ENCODE peak calls at places on chromosomes 13 and 19, in ten cellular contexts. J is stomach, M is adrenal gland, K is upper lobe of left lung, A is testis, N is endothelial cell of umbilical vein, B is erythroblast, U is H54, Q is transverse colon, Z is lower leg skin. O is an unnamed sample.

GRCh38 chr13:66835040-66835628 is 395.0 kb downstream of the PCDH9 start:
- DNase-seq in U (no peak), Q (peak; percentile 18), J (peak; percentile 38), K (no peak), A (peak; percentile 58), N (peak; percentile 63), B (no peak), Z (peak; percentile 85), M (peak; percentile 66), O (peak; percentile 86)

GRCh38 chr19:47891923-47892666 is 6.0 kb upstream of the SULT2A1 start:
- DNase-seq in K (no peak), M (peak; percentile 80), A (peak; percentile 89), Q (no peak), J (peak; percentile 41), N (peak; percentile 45), B (peak; percentile 30), Z (peak; percentile 36), U (no peak), O (no peak)

GRCh38 chr13:112770504-112770903 is 80.7 kb downstream of the ATP11A start:
- DNase-seq in A (no peak), J (no peak), Q (no peak), Z (no peak), B (no peak), M (no peak), K (no peak), N (no peak), U (no peak), O (no peak)

GRCh38 chr13:93775507-93776108 is 549.0 kb downstream of the GPC6 start:
- DNase-seq in A (no peak), J (no peak), Z (no peak), K (no peak), M (no peak), U (no peak), N (no peak), B (no peak), Q (no peak), O (no peak)

GRCh38 chr13:28719227-28719562 is 425 bp upstream of the SLC46A3 start:
- DNase-seq in N (no peak), Z (no peak), A (no peak), J (no peak), Q (no peak), K (no peak), U (no peak), M (no peak), B (no peak), O (no peak)

GRCh38 chr13:27960362-27961226 is 8.5 kb downstream of the CDX2 start:
- DNase-seq in M (no peak), K (peak; percentile 93), A (peak; percentile 62), Q (peak; percentile 88), N (no peak), J (peak; percentile 81), B (peak; percentile 41), Z (peak; percentile 84), U (peak; percentile 36), O (no peak)

GRCh38 chr19:40585677-40586422 is 9.2 kb downstream of the SHKBP1 start:
- DNase-seq in Z (no peak), B (no peak), J (no peak), M (no peak), A (no peak), Q (no peak), K (no peak), N (peak; percentile 64), U (no peak), O (no peak)

GRCh38 chr13:59269476-59269875 is 894.3 kb downstream of the DIAPH3 start:
- DNase-seq in M (no peak), Z (no peak), J (no peak), Q (no peak), N (no peak), K (no peak), A (no peak), B (no peak), U (no peak), O (no peak)

GRCh38 chr19:10766681-10767201 is 48.9 kb downstream of the DNM2 start:
- DNase-seq in Z (no peak), J (peak; percentile 68), U (peak; percentile 33), A (peak; percentile 73), K (no peak), B (no peak), N (peak; percentile 36), M (peak; percentile 82), Q (no peak), O (peak; percentile 53)

GRCh38 chr13:107020393-107020792 is 452.5 kb upstream of the ARGLU1 start:
- DNase-seq in Z (no peak), B (no peak), Q (no peak), A (no peak), N (no peak), K (no peak), M (no peak), J (no peak), U (no peak), O (no peak)

GRCh38 chr13:40389081-40389641 is 277.3 kb downstream of the FOXO1 start:
- DNase-seq in B (no peak), Q (no peak), K (no peak), U (no peak), Z (no peak), J (no peak), N (no peak), A (no peak), M (no peak), O (no peak)

GRCh38 chr19:51970718-51971117 is 15.9 kb downstream of the ZNF350 start:
- DNase-seq in N (no peak), A (no peak), J (no peak), B (no peak), K (no peak), U (no peak), Z (no peak), M (no peak), Q (no peak), O (no peak)

GRCh38 chr13:27359203-27359821 is 65.1 kb upstream of the GTF3A start:
- DNase-seq in K (no peak), A (peak; percentile 81), Z (peak; percentile 90), U (peak; percentile 40), M (peak; percentile 70), J (peak; percentile 71), Q (peak; percentile 79), N (peak; percentile 56), B (peak; percentile 85), O (peak; percentile 54)

GRCh38 chr13:39603424-39603947 is 493 bp upstream of the LHFPL6 start:
- DNase-seq in Q (peak; percentile 8), Z (no peak), A (peak; percentile 63), J (no peak), B (peak; percentile 11), M (peak; percentile 29), U (no peak), K (peak; percentile 0), N (peak; percentile 29), O (peak; percentile 55)

GRCh38 chr19:45092747-45093678 is at the start of gene PPP1R37:
- DNase-seq in U (peak; percentile 83), A (peak; percentile 97), N (peak; percentile 96), M (peak; percentile 95), B (peak; percentile 98), Q (peak; percentile 95), Z (peak; percentile 98), K (peak; percentile 96), J (peak; percentile 95), O (peak; percentile 97)
- TF ChIP-seq POLR2A in U (no peak), A (no peak), N (no peak), M (peak; percentile 89), B (peak; percentile 62), Q (peak; percentile 47), Z (no peak), K (peak; percentile 65), J (no peak), O (no peak)

GRCh38 chr19:4867534-4868285 is at the start of gene PLIN3:
- DNase-seq in B (peak; percentile 94), M (peak; percentile 99), K (peak; percentile 96), N (peak; percentile 98), Z (peak; percentile 100), J (peak; percentile 98), U (peak; percentile 91), Q (peak; percentile 98), A (peak; percentile 98), O (peak; percentile 97)
- TF ChIP-seq POLR2A in B (no peak), M (peak; percentile 90), K (peak; percentile 64), N (peak; percentile 43), Z (no peak), J (no peak), U (peak; percentile 77), Q (peak; percentile 67), A (peak; percentile 61), O (no peak)

GRCh38 chr13:100673831-100674362 is 698 bp downstream of the TMTC4 start:
- DNase-seq in N (peak; percentile 91), M (peak; percentile 54), U (peak; percentile 97), Z (no peak), B (peak; percentile 60), A (peak; percentile 49), K (peak; percentile 93), Q (peak; percentile 39), J (peak; percentile 55), O (peak; percentile 65)

GRCh38 chr13:100673376-100673830 is 1.2 kb downstream of the TMTC4 start:
- DNase-seq in M (no peak), N (no peak), A (peak; percentile 29), Z (no peak), K (peak; percentile 73), Q (no peak), J (no peak), B (no peak), U (no peak), O (no peak)

GRCh38 chr13:100674363-100674847 is at the start of gene TMTC4:
- DNase-seq in Q (peak; percentile 32), K (no peak), A (no peak), B (no peak), N (no peak), J (no peak), Z (no peak), U (no peak), M (no peak), O (no peak)

GRCh38 chr13:100675660-100676129 is 1.1 kb upstream of the TMTC4 start:
- DNase-seq in Z (no peak), K (no peak), J (no peak), M (no peak), Q (no peak), A (no peak), U (no peak), B (peak; percentile 25), N (no peak), O (no peak)

DNA sequence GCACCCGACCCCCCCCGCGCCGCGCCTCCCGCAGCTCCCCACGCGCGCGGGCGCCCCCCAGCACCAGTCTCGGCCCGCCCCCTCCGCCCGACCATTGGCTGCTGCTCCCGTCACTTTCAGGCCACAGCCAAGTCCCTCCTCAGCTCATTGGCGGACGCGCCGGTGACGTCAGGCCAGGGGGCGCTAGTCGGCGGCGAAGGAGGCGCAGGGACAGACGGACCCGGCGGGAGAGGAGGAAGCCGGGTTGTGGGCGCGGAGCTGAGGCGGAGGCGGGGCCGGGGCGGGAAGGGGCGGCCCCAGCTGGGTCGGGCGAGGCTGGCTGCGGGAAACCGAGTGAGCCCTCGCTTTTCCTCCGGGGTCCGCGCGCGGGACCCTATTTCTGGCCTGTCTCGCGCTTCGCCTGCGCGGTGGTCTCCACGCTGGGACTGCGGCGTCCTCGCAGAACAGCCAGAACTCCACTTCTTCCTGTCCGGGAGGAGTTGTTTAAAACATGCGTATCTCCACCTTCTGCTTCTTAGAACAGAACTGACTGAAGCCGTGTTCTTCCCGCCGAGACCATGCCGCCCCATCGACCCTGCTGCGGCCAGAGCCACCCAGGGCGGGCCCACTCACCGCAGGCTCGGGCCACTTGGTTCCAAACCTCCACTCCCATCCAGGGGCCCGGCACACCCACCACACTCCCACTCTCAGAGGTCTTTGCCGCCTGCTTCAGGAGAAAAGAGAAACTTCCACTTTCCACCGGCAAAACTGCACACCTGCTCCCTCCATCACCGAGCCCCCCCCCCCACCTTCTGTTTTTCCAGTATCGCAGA is 459 bp upstream of the TMTC4 start:
- DNase-seq in M (peak; percentile 100), B (peak; percentile 99), Z (peak; percentile 100), A (peak; percentile 100), J (peak; percentile 100), N (peak; percentile 99), K (peak; percentile 100), Q (peak; percentile 100), U (peak; percentile 100), O (peak; percentile 100)
- TF ChIP-seq POLR2A in M (peak; percentile 89), B (peak; percentile 45), Z (no peak), A (peak; percentile 60), J (no peak), N (no peak), K (peak; percentile 75), Q (peak; percentile 44), U (peak; percentile 47), O (peak; percentile 85)

GRCh38 chr19:1089891-1090290 is 5.3 kb downstream of the POLR2E start:
- DNase-seq in Z (no peak), Q (no peak), M (no peak), U (no peak), J (no peak), N (no peak), A (no peak), B (no peak), K (peak; percentile 56), O (no peak)
- TF ChIP-seq POLR2A in Z (no peak), Q (no peak), M (no peak), U (no peak), J (no peak), N (no peak), A (no peak), B (no peak), K (no peak), O (no peak)

O was measured in heart left ventricle.